ENCODE peak calls at places on chromosomes 2 and 18, in eight cellular contexts. K, B, F, E, X, P, L and G are unnamed samples.

GRCh38 chr18:34314847-34315246 is 90.1 kb upstream of the NOL4 start:
- DNase-seq in P (no peak), K (no peak), F (no peak), B (no peak), E (no peak), X (no peak), L (no peak), G (no peak)

GRCh38 chr2:157304811-157305712 is 20.6 kb downstream of the ERMN start:
- DNase-seq in X (peak; percentile 49), K (peak; percentile 80), F (no peak), E (no peak), L (no peak), B (no peak), P (no peak), G (no peak)

GRCh38 chr2:101446869-101447268 is 28.0 kb downstream of the RFX8 start:
- DNase-seq in B (no peak), P (no peak), E (no peak), X (peak; percentile 93), K (peak; percentile 97), F (no peak), L (no peak), G (no peak)

GRCh38 chr18:45879681-45880655 is 54.5 kb downstream of the SIGLEC15 start:
- DNase-seq in F (peak; percentile 81), L (peak; percentile 59), B (peak; percentile 91), X (peak; percentile 65), E (peak; percentile 49), K (peak; percentile 45), P (peak; percentile 75), G (peak; percentile 77)

GRCh38 chr2:181258761-181259160 is 198.4 kb upstream of the ITGA4 start:
- DNase-seq in K (peak; percentile 87), F (no peak), P (no peak), B (no peak), L (no peak), E (no peak), X (peak; percentile 40), G (no peak)

GRCh38 chr2:95350320-95351079 is 52.0 kb upstream of the FAHD2A start:
- DNase-seq in P (no peak), F (peak; percentile 17), E (no peak), L (no peak), X (no peak), B (no peak), K (no peak), G (no peak)

GRCh38 chr2:25347205-25347815 is 5.6 kb upstream of the DNMT3A start:
- DNase-seq in F (no peak), L (no peak), X (peak; percentile 72), B (no peak), P (peak; percentile 41), E (no peak), K (peak; percentile 59), G (no peak)

GRCh38 chr2:197255550-197255949 is 55.0 kb downstream of the ANKRD44 start:
- DNase-seq in F (peak; percentile 89), E (peak; percentile 31), X (peak; percentile 55), P (peak; percentile 74), K (peak; percentile 58), B (no peak), L (peak; percentile 62), G (peak; percentile 85)

GRCh38 chr2:240595381-240596079 is 9.0 kb downstream of the CAPN10 start:
- DNase-seq in K (no peak), B (peak; percentile 83), L (no peak), E (no peak), F (peak; percentile 51), P (peak; percentile 28), X (no peak), G (peak; percentile 42)

GRCh38 chr18:9708882-9709877 is 1.1 kb downstream of the RAB31 start:
- DNase-seq in F (peak; percentile 55), L (no peak), K (peak; percentile 45), E (no peak), X (no peak), B (no peak), P (peak; percentile 47), G (peak; percentile 68)

GRCh38 chr2:109052922-109053321 is 63.9 kb upstream of the EDAR start:
- DNase-seq in E (no peak), L (no peak), K (no peak), X (no peak), F (no peak), P (no peak), B (no peak), G (no peak)

GRCh38 chr18:46297621-46298020 is 193.4 kb downstream of the HAUS1 start:
- DNase-seq in E (no peak), P (peak; percentile 40), K (peak; percentile 47), L (no peak), B (no peak), X (no peak), F (peak; percentile 33), G (no peak)

GRCh38 chr2:170846318-170846717 is 29.6 kb downstream of the GAD1 start:
- DNase-seq in L (no peak), X (no peak), E (no peak), P (no peak), B (no peak), K (no peak), F (no peak), G (no peak)

GRCh38 chr2:234363011-234363487 is 133.8 kb downstream of the ARL4C start:
- DNase-seq in X (no peak), F (no peak), K (peak; percentile 76), P (no peak), E (no peak), L (no peak), B (no peak), G (no peak)

GRCh38 chr18:51149605-51150429 is 47.7 kb downstream of the MEX3C start:
- DNase-seq in E (no peak), X (peak; percentile 62), P (peak; percentile 59), B (no peak), F (peak; percentile 58), K (peak; percentile 68), L (no peak), G (no peak)

GRCh38 chr2:163697429-163697828 is 38.4 kb downstream of the FIGN start:
- DNase-seq in K (no peak), F (no peak), L (no peak), X (no peak), B (no peak), E (no peak), P (no peak), G (no peak)

GRCh38 chr2:163697846-163698637 is 37.8 kb downstream of the FIGN start:
- DNase-seq in K (no peak), B (no peak), P (no peak), E (no peak), F (no peak), X (no peak), L (no peak), G (no peak)

GRCh38 chr2:163701399-163702195 is 34.2 kb downstream of the FIGN start:
- DNase-seq in B (no peak), X (peak; percentile 6), P (no peak), F (no peak), L (no peak), K (no peak), E (no peak), G (no peak)

GRCh38 chr2:163703386-163703785 is 32.4 kb downstream of the FIGN start:
- DNase-seq in L (no peak), B (no peak), E (no peak), F (no peak), K (no peak), X (no peak), P (no peak), G (no peak)

DNA sequence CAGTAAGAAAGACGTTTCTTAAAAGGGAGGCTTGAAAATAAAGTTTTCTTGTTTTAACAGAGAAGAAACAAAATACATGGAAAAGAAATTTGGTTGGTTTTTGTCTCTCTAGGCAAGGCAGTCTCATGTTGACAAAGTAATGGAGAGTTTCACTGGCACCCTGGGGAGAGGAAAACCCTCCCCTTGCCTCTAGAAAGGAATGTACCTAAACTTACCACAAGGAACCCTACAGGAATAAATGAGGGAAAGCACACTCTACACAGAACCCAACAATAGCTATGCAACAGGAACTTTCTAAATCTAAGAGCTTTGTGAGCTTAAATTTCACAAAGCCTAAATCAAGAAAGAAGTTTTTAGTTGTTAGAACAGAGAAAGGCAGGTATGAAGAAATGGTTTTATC is 37.0 kb downstream of the FIGN start:
- DNase-seq in B (no peak), L (no peak), P (no peak), X (no peak), K (peak; percentile 25), F (no peak), E (no peak), G (no peak)
- H3K27ac ChIP-seq in B (peak overlapping the region; percentile 20), L (no peak overlapping the region), P (no peak overlapping the region), X (no peak overlapping the region), K (no peak overlapping the region), F (no peak overlapping the region), E (no peak overlapping the region), G (no peak overlapping the region)

DNA sequence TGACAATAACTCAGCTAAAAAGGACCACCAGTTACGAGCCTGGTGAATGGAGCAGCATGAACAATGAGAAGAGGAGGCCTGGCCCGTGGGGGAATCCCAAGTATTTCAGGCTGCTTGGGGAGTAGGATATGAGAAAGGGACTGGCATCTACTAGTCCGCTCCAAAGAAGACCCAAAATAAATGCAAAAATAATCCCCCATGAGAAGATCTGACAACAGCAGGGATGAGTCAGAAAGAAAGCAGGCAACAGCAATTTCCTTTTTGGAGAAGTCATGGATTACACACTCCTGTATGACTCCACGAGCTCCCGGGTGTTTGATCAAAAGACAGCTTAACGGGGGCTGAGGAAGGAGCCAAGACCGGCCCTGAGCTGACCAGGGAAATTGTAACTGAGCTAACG is 111.4 kb downstream of the SOX11 start:
- DNase-seq in B (no peak), P (no peak), K (peak; percentile 86), X (peak; percentile 89), F (no peak), L (no peak), E (no peak), G (no peak)
- H3K27ac ChIP-seq in B (no peak overlapping the region), P (no peak overlapping the region), K (no peak overlapping the region), X (no peak overlapping the region), F (no peak overlapping the region), L (no peak overlapping the region), E (no peak overlapping the region), G (no peak overlapping the region)

DNA sequence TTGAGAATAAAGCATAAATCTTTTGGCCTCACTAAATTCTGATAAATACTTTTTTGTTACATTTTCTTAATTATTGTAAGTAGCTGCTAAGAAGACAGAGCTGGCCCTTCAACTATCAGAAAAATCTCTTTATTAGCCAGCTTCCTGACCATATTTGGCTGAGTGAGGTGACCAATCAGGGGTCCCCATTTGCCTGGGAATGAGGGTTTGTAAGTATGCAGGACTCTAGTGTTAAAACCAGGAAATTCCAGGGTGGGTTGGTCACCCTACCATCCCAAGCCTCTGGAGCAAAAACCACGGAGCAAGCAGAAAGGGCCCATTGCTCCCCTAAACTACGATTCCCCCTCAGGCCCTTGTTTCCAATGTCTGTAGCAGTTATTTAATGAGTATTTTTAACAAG is 165.6 kb upstream of the NCKAP5 start:
- DNase-seq in X (peak; percentile 85), L (no peak), F (no peak), K (peak; percentile 92), E (no peak), P (no peak), B (no peak), G (no peak)
- H3K27ac ChIP-seq in X (peak overlapping the region; percentile 1), L (no peak overlapping the region), F (no peak overlapping the region), K (no peak overlapping the region), E (no peak overlapping the region), P (no peak overlapping the region), B (no peak overlapping the region), G (no peak overlapping the region)

GRCh38 chr2:48343154-48343553 is 186.8 kb upstream of the STON1 start:
- DNase-seq in F (no peak), K (no peak), P (no peak), L (no peak), E (no peak), B (no peak), X (no peak), G (no peak)
- H3K27ac ChIP-seq in F (peak overlapping the region; percentile 50), K (peak overlapping the region; percentile 63), P (peak overlapping the region; percentile 85), L (no peak overlapping the region), E (peak overlapping the region; percentile 84), B (no peak overlapping the region), X (peak overlapping the region; percentile 78), G (no peak overlapping the region)